ENCODE peak calls at places on chromosomes 3 and 15, in seven cellular contexts. One of them, this sample, is unnamed.
A peak's percentile ranks its signal among the peaks of the same experiment; 100 is the strongest.

GRCh38 chr3:148714521-148714920 is 16.8 kb downstream of the AGTR1 start:
- DNase-seq in pancreas: no peak
- DNase-seq in ovary: no peak
- DNase-seq in breast epithelium: no peak
- DNase-seq in psoas muscle: no peak
- DNase-seq in left ventricle myocardium inferior: no peak
- DNase-seq in lung: no peak
- DNase-seq in this sample: no peak

GRCh38 chr3:160403028-160403545 is 3.6 kb downstream of the SMC4 start:
- DNase-seq in pancreas: no peak
- DNase-seq in ovary: no peak
- DNase-seq in breast epithelium: no peak
- DNase-seq in psoas muscle: no peak
- DNase-seq in left ventricle myocardium inferior: no peak
- DNase-seq in lung: no peak
- DNase-seq in this sample: no peak

GRCh38 chr3:63565220-63565619 is 87.3 kb upstream of the SNTN start:
- DNase-seq in pancreas: no peak
- DNase-seq in ovary: no peak
- DNase-seq in breast epithelium: no peak
- DNase-seq in psoas muscle: no peak
- DNase-seq in left ventricle myocardium inferior: no peak
- DNase-seq in lung: no peak
- DNase-seq in this sample: no peak

GRCh38 chr3:136860541-136860940 is 1.5 kb upstream of the NCK1 start:
- DNase-seq in pancreas: no peak
- DNase-seq in ovary: no peak
- DNase-seq in breast epithelium: no peak
- DNase-seq in psoas muscle: no peak
- DNase-seq in left ventricle myocardium inferior: no peak
- DNase-seq in lung: no peak
- DNase-seq in this sample: no peak

GRCh38 chr3:167983583-167983982 is 112.1 kb downstream of the GOLIM4 start:
- DNase-seq in pancreas: no peak
- DNase-seq in ovary: no peak
- DNase-seq in breast epithelium: no peak
- DNase-seq in psoas muscle: no peak
- DNase-seq in left ventricle myocardium inferior: no peak
- DNase-seq in lung: no peak
- DNase-seq in this sample: no peak

GRCh38 chr3:41204369-41204768 is 5.1 kb downstream of the CTNNB1 start:
- DNase-seq in pancreas: no peak
- DNase-seq in ovary: no peak
- DNase-seq in breast epithelium: no peak
- DNase-seq in psoas muscle: no peak
- DNase-seq in left ventricle myocardium inferior: no peak
- DNase-seq in lung: no peak
- DNase-seq in this sample: no peak

GRCh38 chr15:92884813-92885461 is 15.2 kb upstream of the CHD2 start:
- DNase-seq in pancreas: no peak
- DNase-seq in ovary: no peak
- DNase-seq in breast epithelium: no peak
- DNase-seq in psoas muscle: no peak
- DNase-seq in left ventricle myocardium inferior: no peak
- DNase-seq in lung: no peak
- DNase-seq in this sample: no peak

GRCh38 chr15:51737538-51738305 is at the start of gene LYSMD2:
- DNase-seq in pancreas: peak; percentile 90
- DNase-seq in ovary: peak; percentile 87
- DNase-seq in breast epithelium: peak; percentile 58
- DNase-seq in psoas muscle: peak; percentile 88
- DNase-seq in left ventricle myocardium inferior: peak; percentile 88
- DNase-seq in lung: peak; percentile 70
- DNase-seq in this sample: peak; percentile 75

GRCh38 chr3:185717627-185718330 is 107.1 kb downstream of the IGF2BP2 start:
- DNase-seq in pancreas: no peak
- DNase-seq in ovary: no peak
- DNase-seq in breast epithelium: no peak
- DNase-seq in psoas muscle: no peak
- DNase-seq in left ventricle myocardium inferior: no peak
- DNase-seq in lung: no peak
- DNase-seq in this sample: no peak

GRCh38 chr3:99852851-99853250 is 35.2 kb downstream of the CMSS1 start:
- DNase-seq in pancreas: no peak
- DNase-seq in ovary: no peak
- DNase-seq in breast epithelium: no peak
- DNase-seq in psoas muscle: no peak
- DNase-seq in left ventricle myocardium inferior: no peak
- DNase-seq in lung: no peak
- DNase-seq in this sample: no peak

GRCh38 chr15:67821784-67822451 is 3.4 kb upstream of the SKOR1 start:
- DNase-seq in pancreas: no peak
- DNase-seq in ovary: no peak
- DNase-seq in breast epithelium: no peak
- DNase-seq in psoas muscle: peak; percentile 34
- DNase-seq in left ventricle myocardium inferior: no peak
- DNase-seq in lung: no peak
- DNase-seq in this sample: no peak

GRCh38 chr3:101695779-101696372 is 9.4 kb upstream of the RPL24 start:
- DNase-seq in pancreas: no peak
- DNase-seq in ovary: no peak
- DNase-seq in breast epithelium: no peak
- DNase-seq in psoas muscle: no peak
- DNase-seq in left ventricle myocardium inferior: no peak
- DNase-seq in lung: peak; percentile 38
- DNase-seq in this sample: peak; percentile 27

GRCh38 chr15:33152502-33153109 is 41.9 kb downstream of the FMN1 start:
- DNase-seq in pancreas: no peak
- DNase-seq in ovary: no peak
- DNase-seq in breast epithelium: no peak
- DNase-seq in psoas muscle: no peak
- DNase-seq in left ventricle myocardium inferior: no peak
- DNase-seq in lung: peak; percentile 36
- DNase-seq in this sample: no peak

GRCh38 chr3:137121704-137122314 is 164.0 kb downstream of the IL20RB start:
- DNase-seq in pancreas: no peak
- DNase-seq in ovary: no peak
- DNase-seq in breast epithelium: no peak
- DNase-seq in psoas muscle: no peak
- DNase-seq in left ventricle myocardium inferior: no peak
- DNase-seq in lung: no peak
- DNase-seq in this sample: no peak

GRCh38 chr3:124281453-124282316 is 289.8 kb upstream of the ROPN1 start:
- DNase-seq in pancreas: no peak
- DNase-seq in ovary: no peak
- DNase-seq in breast epithelium: no peak
- DNase-seq in psoas muscle: no peak
- DNase-seq in left ventricle myocardium inferior: no peak
- DNase-seq in lung: no peak
- DNase-seq in this sample: no peak

GRCh38 chr3:117400303-117400702 is 690.7 kb downstream of the TUSC7 start:
- DNase-seq in pancreas: no peak
- DNase-seq in ovary: no peak
- DNase-seq in breast epithelium: no peak
- DNase-seq in psoas muscle: no peak
- DNase-seq in left ventricle myocardium inferior: no peak
- DNase-seq in lung: no peak
- DNase-seq in this sample: no peak

GRCh38 chr3:151976211-151977050 is 103.0 kb downstream of the SUCNR1 start:
- DNase-seq in pancreas: no peak
- DNase-seq in ovary: no peak
- DNase-seq in breast epithelium: no peak
- DNase-seq in psoas muscle: no peak
- DNase-seq in left ventricle myocardium inferior: no peak
- DNase-seq in lung: no peak
- DNase-seq in this sample: no peak

GRCh38 chr3:161914703-161915102 is 418.1 kb downstream of the OTOL1 start:
- DNase-seq in pancreas: no peak
- DNase-seq in ovary: peak; percentile 21
- DNase-seq in breast epithelium: no peak
- DNase-seq in psoas muscle: peak; percentile 55
- DNase-seq in left ventricle myocardium inferior: peak; percentile 22
- DNase-seq in lung: no peak
- DNase-seq in this sample: no peak

GRCh38 chr3:161915283-161915682 is 418.7 kb downstream of the OTOL1 start:
- DNase-seq in pancreas: no peak
- DNase-seq in ovary: no peak
- DNase-seq in breast epithelium: no peak
- DNase-seq in psoas muscle: no peak
- DNase-seq in left ventricle myocardium inferior: no peak
- DNase-seq in lung: no peak
- DNase-seq in this sample: no peak

GRCh38 chr3:161925749-161926360 is 429.2 kb downstream of the OTOL1 start:
- DNase-seq in pancreas: no peak
- DNase-seq in ovary: no peak
- DNase-seq in breast epithelium: no peak
- DNase-seq in psoas muscle: no peak
- DNase-seq in left ventricle myocardium inferior: no peak
- DNase-seq in lung: no peak
- DNase-seq in this sample: no peak

GRCh38 chr3:161920196-161920595 is 423.6 kb downstream of the OTOL1 start:
- DNase-seq in pancreas: no peak
- DNase-seq in ovary: no peak
- DNase-seq in breast epithelium: no peak
- DNase-seq in psoas muscle: no peak
- DNase-seq in left ventricle myocardium inferior: no peak
- DNase-seq in lung: no peak
- DNase-seq in this sample: no peak
- H3K4me1 ChIP-seq in pancreas: no peaks in the 10 kb centered on the region
- H3K4me1 ChIP-seq in ovary: no peaks in the 10 kb centered on the region
- H3K4me1 ChIP-seq in breast epithelium: no peaks in the 10 kb centered on the region
- H3K4me1 ChIP-seq in psoas muscle: no peaks in the 10 kb centered on the region
- H3K4me1 ChIP-seq in left ventricle myocardium inferior: no peaks in the 10 kb centered on the region
- H3K4me1 ChIP-seq in lung: no peaks in the 10 kb centered on the region
- H3K4me1 ChIP-seq in this sample: no peaks in the 10 kb centered on the region

GRCh38 chr3:107632576-107632975 is 109.8 kb downstream of the BBX start:
- DNase-seq in pancreas: no peak
- DNase-seq in ovary: no peak
- DNase-seq in breast epithelium: no peak
- DNase-seq in psoas muscle: no peak
- DNase-seq in left ventricle myocardium inferior: no peak
- DNase-seq in lung: no peak
- DNase-seq in this sample: no peak
- TF ChIP-seq CTCF in pancreas: no peak
- TF ChIP-seq CTCF in ovary: no peak
- TF ChIP-seq CTCF in breast epithelium: no peak
- TF ChIP-seq CTCF in psoas muscle: no peak
- TF ChIP-seq CTCF in left ventricle myocardium inferior: no peak
- TF ChIP-seq CTCF in lung: no peak
- TF ChIP-seq CTCF in this sample: no peak

DNA sequence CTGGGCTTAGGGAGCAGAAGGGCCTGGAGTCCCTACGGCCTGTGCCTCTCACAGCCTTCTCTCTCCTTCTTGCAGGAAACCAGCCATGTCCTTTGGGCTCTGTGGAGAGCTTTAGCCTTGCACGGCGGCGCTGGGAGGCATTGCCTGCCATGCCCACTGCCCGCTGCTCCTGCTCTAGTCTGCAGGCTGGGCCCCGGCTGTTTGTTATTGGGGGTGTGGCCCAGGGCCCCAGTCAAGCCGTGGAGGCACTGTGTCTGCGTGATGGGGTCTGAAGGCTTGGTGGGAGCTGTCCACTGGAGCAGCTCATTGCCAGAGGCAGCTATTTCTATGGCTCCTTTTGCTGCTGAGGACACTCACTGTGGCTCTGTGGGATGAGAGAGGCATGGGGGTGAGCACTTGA is 4.1 kb downstream of the KLHDC8B start:
- DNase-seq in pancreas: no peak
- DNase-seq in ovary: no peak
- DNase-seq in breast epithelium: no peak
- DNase-seq in psoas muscle: no peak
- DNase-seq in left ventricle myocardium inferior: no peak
- DNase-seq in lung: no peak
- DNase-seq in this sample: no peak
- H3K4me1 ChIP-seq in pancreas: peaks cover 8% of the 10 kb centered on the region
- H3K4me1 ChIP-seq in ovary: peaks cover 14% of the 10 kb centered on the region
- H3K4me1 ChIP-seq in breast epithelium: peaks cover 11% of the 10 kb centered on the region
- H3K4me1 ChIP-seq in psoas muscle: peaks cover 27% of the 10 kb centered on the region
- H3K4me1 ChIP-seq in left ventricle myocardium inferior: peaks cover 89% of the 10 kb centered on the region
- H3K4me1 ChIP-seq in lung: peaks cover 7% of the 10 kb centered on the region
- H3K4me1 ChIP-seq in this sample: peaks cover 13% of the 10 kb centered on the region

GRCh38 chr3:66037986-66038369 is 740 bp downstream of the MAGI1 start:
- DNase-seq in pancreas: peak; percentile 74
- DNase-seq in ovary: peak; percentile 26
- DNase-seq in breast epithelium: peak; percentile 56
- DNase-seq in psoas muscle: peak; percentile 56
- DNase-seq in left ventricle myocardium inferior: peak; percentile 25
- DNase-seq in lung: no peak
- DNase-seq in this sample: no peak

GRCh38 chr3:66037330-66037985 is 1.3 kb downstream of the MAGI1 start:
- DNase-seq in pancreas: peak; percentile 71
- DNase-seq in ovary: peak; percentile 53
- DNase-seq in breast epithelium: peak; percentile 61
- DNase-seq in psoas muscle: peak; percentile 64
- DNase-seq in left ventricle myocardium inferior: peak; percentile 46
- DNase-seq in lung: peak; percentile 50
- DNase-seq in this sample: peak; percentile 61

GRCh38 chr3:66039590-66039887 is 821 bp upstream of the MAGI1 start:
- DNase-seq in pancreas: peak; percentile 74
- DNase-seq in ovary: peak; percentile 36
- DNase-seq in breast epithelium: no peak
- DNase-seq in psoas muscle: peak; percentile 64
- DNase-seq in left ventricle myocardium inferior: peak; percentile 39
- DNase-seq in lung: no peak
- DNase-seq in this sample: no peak

GRCh38 chr3:66038384-66038725 is 363 bp downstream of the MAGI1 start:
- DNase-seq in pancreas: no peak
- DNase-seq in ovary: no peak
- DNase-seq in breast epithelium: no peak
- DNase-seq in psoas muscle: no peak
- DNase-seq in left ventricle myocardium inferior: no peak
- DNase-seq in lung: no peak
- DNase-seq in this sample: no peak

DNA sequence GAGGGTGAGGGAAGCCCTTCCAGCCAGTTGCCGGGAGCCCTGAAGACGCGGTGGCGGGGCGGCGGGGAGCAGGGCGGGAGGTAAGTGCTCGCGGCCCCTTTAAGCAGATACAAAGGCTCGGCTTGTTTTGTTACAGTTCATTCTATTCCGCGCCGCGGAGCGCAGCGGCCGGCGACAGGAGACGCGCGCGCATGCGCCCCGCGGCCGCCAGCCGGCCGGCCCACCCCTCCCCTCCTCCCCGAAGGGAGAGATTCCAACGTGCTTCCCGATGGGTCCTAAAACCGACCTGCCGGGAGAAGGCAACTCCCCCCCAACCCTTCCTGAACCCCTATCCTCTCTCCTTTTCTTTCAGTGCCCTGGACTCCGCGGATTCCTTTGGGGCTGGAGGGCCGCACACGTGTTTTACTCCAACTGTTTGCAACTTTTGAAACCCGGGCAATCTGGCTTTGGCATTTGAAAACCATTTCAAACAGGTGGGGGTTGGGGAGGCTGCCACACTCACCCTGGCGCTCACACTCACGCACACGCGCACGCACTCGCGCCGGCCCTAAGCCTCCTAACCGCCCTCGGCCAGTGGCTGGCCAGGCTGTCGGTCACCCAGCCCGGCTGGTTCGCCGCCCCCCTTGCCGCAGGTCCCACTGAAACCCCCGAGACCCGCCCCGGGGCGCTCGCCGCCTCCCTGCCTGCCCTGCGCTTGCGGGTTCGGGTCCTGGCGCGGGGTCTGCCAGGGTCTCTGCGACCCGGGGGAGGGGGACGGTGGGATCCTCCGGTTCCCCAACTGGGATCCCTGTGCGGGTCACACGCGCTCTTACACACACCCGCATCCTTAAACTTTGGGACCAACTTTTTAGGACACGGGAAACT is at the start of gene MAGI1:
- DNase-seq in pancreas: peak; percentile 91
- DNase-seq in ovary: peak; percentile 89
- DNase-seq in breast epithelium: peak; percentile 88
- DNase-seq in psoas muscle: peak; percentile 94
- DNase-seq in left ventricle myocardium inferior: peak; percentile 87
- DNase-seq in lung: peak; percentile 88
- DNase-seq in this sample: peak; percentile 88
- TF ChIP-seq CTCF in pancreas: no peak
- TF ChIP-seq CTCF in ovary: no peak
- TF ChIP-seq CTCF in breast epithelium: no peak
- TF ChIP-seq CTCF in psoas muscle: no peak
- TF ChIP-seq CTCF in left ventricle myocardium inferior: no peak
- TF ChIP-seq CTCF in lung: no peak
- TF ChIP-seq CTCF in this sample: peak; percentile 46

This sample was measured in prostate gland.